ENCODE peak calls at places on chromosomes 3 and 15, in four cellular contexts. J, K, Z and A are unnamed samples.
A peak's percentile ranks its signal among the peaks of the same experiment; 100 is the strongest.

GRCh38 chr3:17140670-17141505 is 256.1 kb downstream of the PLCL2 start:
- DNase-seq in J (no peak), K (no peak), Z (no peak), A (no peak)

GRCh38 chr15:59115047-59115446 is 10.1 kb downstream of the CCNB2 start:
- DNase-seq in J (no peak), K (peak; percentile 6), Z (no peak), A (no peak)

GRCh38 chr15:39587291-39587909 is 6.5 kb downstream of the THBS1 start:
- DNase-seq in J (no peak), K (peak; percentile 47), Z (no peak), A (no peak)

GRCh38 chr15:64453689-64454037 is 6.7 kb upstream of the ZNF609 start:
- DNase-seq in J (no peak), K (peak; percentile 14), Z (no peak), A (no peak)

GRCh38 chr15:39054128-39054732 is 489.6 kb upstream of the RASGRP1 start:
- DNase-seq in J (no peak), K (no peak), Z (no peak), A (no peak)

GRCh38 chr3:52801839-52802238 is 7.2 kb downstream of the ITIH3 start:
- DNase-seq in J (no peak), K (peak; percentile 28), Z (no peak), A (peak; percentile 7)

GRCh38 chr3:48268936-48269551 is 28.1 kb downstream of the ZNF589 start:
- DNase-seq in J (no peak), K (no peak), Z (peak; percentile 58), A (no peak)

GRCh38 chr15:68681836-68682235 is 103.0 kb downstream of the CORO2B start:
- DNase-seq in J (peak; percentile 26), K (no peak), Z (no peak), A (no peak)

GRCh38 chr3:4935347-4935746 is 43.9 kb upstream of the BHLHE40 start:
- DNase-seq in J (no peak), K (no peak), Z (no peak), A (no peak)

GRCh38 chr3:45677045-45677436 is 12.2 kb upstream of the SACM1L start:
- DNase-seq in J (no peak), K (peak; percentile 87), Z (no peak), A (no peak)

GRCh38 chr15:68149059-68149458 is 56.1 kb downstream of the CALML4 start:
- DNase-seq in J (no peak), K (peak; percentile 56), Z (no peak), A (no peak)

GRCh38 chr3:31541102-31541501 is 8.4 kb downstream of the STT3B start:
- DNase-seq in J (no peak), K (no peak), Z (no peak), A (no peak)
- H3K4me1 ChIP-seq in J (peaks cover 37% of the 10 kb centered on the region), K (peaks cover 43% of the 10 kb centered on the region), Z (peaks cover 6% of the 10 kb centered on the region), A (no peaks in the 10 kb centered on the region)

GRCh38 chr3:54966979-54967378 is 39.1 kb upstream of the LRTM1 start:
- DNase-seq in J (no peak), K (no peak), Z (no peak), A (no peak)
- H3K4me3 ChIP-seq in J (no peak overlapping the region), K (no peak overlapping the region), Z (no peak overlapping the region), A (no peak overlapping the region)

GRCh38 chr3:168096210-168096795 is 579 bp upstream of the GOLIM4 start:
- DNase-seq in J (peak; percentile 88), K (peak; percentile 96), Z (peak; percentile 58), A (peak; percentile 79)

GRCh38 chr3:168094877-168095610 is 680 bp downstream of the GOLIM4 start:
- DNase-seq in J (peak; percentile 88), K (no peak), Z (peak; percentile 60), A (peak; percentile 77)

GRCh38 chr3:168094580-168094876 is 1.2 kb downstream of the GOLIM4 start:
- DNase-seq in J (no peak), K (peak; percentile 85), Z (no peak), A (no peak)

GRCh38 chr3:168095611-168096209 is at the start of gene GOLIM4:
- DNase-seq in J (peak; percentile 98), K (peak; percentile 99), Z (peak; percentile 94), A (peak; percentile 98)

GRCh38 chr3:168097381-168097780 is 1.7 kb upstream of the GOLIM4 start:
- DNase-seq in J (no peak), K (no peak), Z (no peak), A (no peak)
- H3K4me1 ChIP-seq in J (peaks cover 29% of the 10 kb centered on the region), K (peaks cover 38% of the 10 kb centered on the region), Z (peaks cover 3% of the 10 kb centered on the region), A (peaks cover 29% of the 10 kb centered on the region)

GRCh38 chr3:141405581-141405980 is 37.3 kb downstream of the ZBTB38 start:
- DNase-seq in J (no peak), K (peak; percentile 58), Z (no peak), A (peak; percentile 30)
- H3K4me3 ChIP-seq in J (no peak overlapping the region), K (no peak overlapping the region), Z (no peak overlapping the region), A (no peak overlapping the region)

GRCh38 chr15:42107483-42107882 is 13.1 kb upstream of the PLA2G4D start:
- DNase-seq in J (peak; percentile 68), K (no peak), Z (no peak), A (no peak)

GRCh38 chr15:42108189-42108588 is 13.8 kb upstream of the PLA2G4D start:
- DNase-seq in J (no peak), K (no peak), Z (no peak), A (no peak)

GRCh38 chr15:42108808-42109207 is 14.4 kb upstream of the PLA2G4D start:
- DNase-seq in J (peak; percentile 87), K (no peak), Z (no peak), A (no peak)

GRCh38 chr15:42104095-42104891 is 9.9 kb upstream of the PLA2G4D start:
- DNase-seq in J (no peak), K (peak; percentile 52), Z (no peak), A (no peak)

GRCh38 chr15:42106278-42106677 is 11.9 kb upstream of the PLA2G4D start:
- DNase-seq in J (no peak), K (no peak), Z (no peak), A (no peak)
- H3K4me1 ChIP-seq in J (peaks cover 52% of the 10 kb centered on the region), K (peaks cover 24% of the 10 kb centered on the region), Z (no peaks in the 10 kb centered on the region), A (peaks cover 22% of the 10 kb centered on the region)